ENCODE peak calls at places on chromosomes 7 and 10, in five cellular contexts. U is GM06990; S is Peyer's patch; G is heart right ventricle; B is Jurkat, Clone E6-1. T is an unnamed sample.

GRCh38 chr7:33550363-33550762 is 355.0 kb upstream of the BMPER start:
- DNase-seq in S (no peak), U (no peak), B (no peak), G (no peak), T (no peak)

GRCh38 chr7:100053201-100053600 is 3.6 kb downstream of the ZSCAN21 start:
- DNase-seq in U (peak), G (peak), B (peak), S (no peak), T (no peak)

GRCh38 chr10:102796407-102797176 is 40.6 kb downstream of the CYP17A1 start:
- DNase-seq in U (peak), S (peak), G (peak), B (no peak), T (peak)

GRCh38 chr7:150307129-150307528 is 16.0 kb upstream of the LRRC61 start:
- DNase-seq in S (no peak), U (no peak), B (no peak), G (no peak), T (no peak)

GRCh38 chr7:108000875-108001758 is 1.8 kb downstream of the LAMB1 start:
- DNase-seq in G (peak), U (no peak), S (no peak), B (no peak), T (no peak)

GRCh38 chr7:73717025-73717807 is 2.3 kb downstream of the STX1A start:
- DNase-seq in G (no peak), B (no peak), S (no peak), U (no peak), T (no peak)

GRCh38 chr7:81267508-81267907 is 348.7 kb upstream of the SEMA3C start:
- DNase-seq in G (no peak), B (no peak), S (no peak), U (no peak), T (no peak)

GRCh38 chr7:3605222-3605621 is 304.2 kb downstream of the SDK1 start:
- DNase-seq in G (no peak), U (no peak), S (no peak), B (no peak), T (no peak)

GRCh38 chr10:77037735-77038411 is 599.7 kb downstream of the KCNMA1 start:
- DNase-seq in S (no peak), U (no peak), B (no peak), G (no peak), T (no peak)

GRCh38 chr7:45391618-45392451 is 182.3 kb upstream of the ADCY1 start:
- DNase-seq in U (no peak), S (no peak), B (no peak), G (no peak), T (no peak)

GRCh38 chr10:89414879-89415821 is 782 bp downstream of the IFIT5 start:
- DNase-seq in G (peak), S (peak), U (peak), B (no peak), T (no peak)

GRCh38 chr7:130420943-130421578 is 19.8 kb downstream of the CEP41 start:
- DNase-seq in B (no peak), U (no peak), G (no peak), S (no peak), T (no peak)

GRCh38 chr7:31204066-31204465 is 136.5 kb downstream of the NEUROD6 start:
- DNase-seq in S (no peak), G (no peak), U (no peak), B (no peak), T (no peak)

GRCh38 chr10:123149568-123150228 is 1.8 kb downstream of the HMX2 start:
- DNase-seq in B (no peak), S (no peak), G (no peak), U (peak), T (no peak)

GRCh38 chr10:73857446-73857845 is 16.9 kb downstream of the CAMK2G start:
- DNase-seq in G (no peak), B (no peak), U (no peak), S (no peak), T (no peak)

GRCh38 chr10:482848-483247 is 206.6 kb downstream of the DIP2C start:
- DNase-seq in G (no peak), U (no peak), B (no peak), S (no peak), T (peak)

GRCh38 chr10:24223341-24223740 is 14.4 kb downstream of the KIAA1217 start:
- DNase-seq in U (no peak), G (no peak), S (no peak), B (no peak), T (no peak)

GRCh38 chr7:99504281-99504602 is 220 bp upstream of the ZKSCAN5 start:
- DNase-seq in S (no peak), U (no peak), G (no peak), B (no peak), T (no peak)

GRCh38 chr10:75350791-75351190 is 50.8 kb downstream of the ZNF503 start:
- DNase-seq in U (no peak), B (no peak), S (no peak), G (no peak), T (no peak)

GRCh38 chr7:20301311-20301939 is 29.3 kb upstream of the ITGB8 start:
- DNase-seq in G (no peak), B (no peak), S (no peak), U (no peak), T (no peak)

GRCh38 chr7:140698477-140698876 is 2.0 kb downstream of the NDUFB2 start:
- DNase-seq in B (no peak), G (no peak), U (no peak), S (no peak), T (no peak)
- H3K4me3 ChIP-seq in B (no peak), G (no peak), U (no peak), S (no peak), T (no peak)

GRCh38 chr10:21514808-21515580 is 10.5 kb downstream of the SKIDA1 start:
- DNase-seq in B (no peak), S (no peak), G (no peak), U (no peak), T (no peak)
- H3K4me3 ChIP-seq in B (no peak), S (no peak), G (no peak), U (no peak), T (no peak)

DNA sequence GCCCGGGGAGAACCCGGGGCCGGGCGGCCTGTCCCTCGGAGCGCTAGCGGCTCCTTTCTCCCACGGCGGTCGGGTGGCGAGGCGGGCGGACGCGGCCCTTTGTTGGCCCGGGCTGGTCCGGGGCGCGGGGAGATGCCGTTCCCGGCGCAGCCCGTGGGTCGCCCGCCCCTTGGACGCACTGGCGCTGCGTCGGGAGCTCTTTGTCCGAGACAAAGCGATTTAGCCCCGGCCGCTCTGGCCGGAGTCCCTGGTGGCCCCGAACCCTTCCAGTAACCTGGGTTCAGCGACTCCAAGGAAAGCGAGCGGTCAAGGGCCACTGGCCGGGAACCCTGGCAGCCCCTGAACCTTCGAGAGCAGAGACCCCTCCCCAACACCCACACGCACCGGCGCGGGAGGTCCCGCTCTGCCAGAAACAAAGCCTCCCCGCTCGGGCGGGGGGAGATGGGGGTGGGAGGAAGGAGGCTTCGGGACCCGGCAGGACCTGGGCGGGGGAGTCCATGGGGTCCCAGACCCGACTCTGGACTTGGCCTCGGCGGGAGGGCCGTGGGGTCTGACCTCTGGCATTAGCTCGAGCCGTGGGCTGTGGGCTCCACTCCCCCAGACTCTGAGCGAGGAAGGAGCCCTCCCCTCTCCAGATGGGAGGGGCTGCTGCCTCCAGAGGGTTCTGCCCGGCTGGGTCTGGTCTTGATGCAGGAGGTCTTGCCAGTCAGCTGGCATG is 832 bp downstream of the DPYSL4 start:
- DNase-seq in U (no peak), G (no peak), S (no peak), B (no peak), T (no peak)
- H3K4me3 ChIP-seq in U (no peak), G (peak), S (no peak), B (no peak), T (peak)

GRCh38 chr10:6165221-6165725 is 37.5 kb upstream of the PFKFB3 start:
- DNase-seq in B (no peak), S (no peak), G (no peak), U (no peak), T (no peak)
- H3K4me3 ChIP-seq in B (peak), S (no peak), G (no peak), U (no peak), T (no peak)

GRCh38 chr7:260441-261281 is 29.3 kb upstream of the FOXL3 start:
- DNase-seq in B (no peak), S (no peak), G (no peak), U (no peak), T (no peak)

GRCh38 chr7:261341-262250 is 28.4 kb upstream of the FOXL3 start:
- DNase-seq in B (no peak), S (no peak), U (no peak), G (no peak), T (no peak)

GRCh38 chr7:264541-265191 is 25.3 kb upstream of the FOXL3 start:
- DNase-seq in U (no peak), S (no peak), G (no peak), B (no peak), T (no peak)

GRCh38 chr7:259751-260405 is 30.1 kb upstream of the FOXL3 start:
- DNase-seq in U (no peak), G (no peak), S (no peak), B (no peak), T (no peak)

GRCh38 chr7:262251-262572 is 27.8 kb upstream of the FOXL3 start:
- DNase-seq in U (no peak), S (no peak), B (no peak), G (no peak), T (no peak)
- H3K4me3 ChIP-seq in U (no peak), S (no peak), B (no peak), G (no peak), T (no peak)

DNA sequence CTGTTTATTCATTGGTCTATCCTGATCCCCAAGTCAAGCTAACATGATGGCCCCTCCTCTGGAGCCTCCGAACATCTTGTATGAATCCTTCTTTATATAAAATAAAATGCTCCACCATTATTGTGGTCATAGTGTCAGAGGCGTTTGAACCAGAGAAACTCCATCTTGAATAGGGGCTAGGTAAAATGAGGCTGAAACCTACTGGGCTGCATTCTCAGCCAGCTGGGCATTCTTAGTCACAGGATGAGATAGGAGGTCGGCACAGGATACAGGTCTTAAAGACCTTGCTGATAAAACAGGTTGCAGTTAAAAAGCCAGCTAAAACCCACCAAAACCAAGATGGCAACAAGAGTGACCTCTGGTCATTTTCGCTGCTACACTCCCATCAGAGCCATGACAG is 905.8 kb upstream of the AUTS2 start:
- DNase-seq in U (no peak), S (no peak), B (no peak), G (no peak), T (no peak)
- H3K4me3 ChIP-seq in U (no peak), S (no peak), B (no peak), G (no peak), T (no peak)

GRCh38 chr7:68321076-68321639 is 1277.1 kb upstream of the AUTS2 start:
- DNase-seq in S (no peak), U (no peak), B (no peak), G (peak), T (no peak)
- H3K4me3 ChIP-seq in S (no peak), U (no peak), B (no peak), G (no peak), T (no peak)

DNA sequence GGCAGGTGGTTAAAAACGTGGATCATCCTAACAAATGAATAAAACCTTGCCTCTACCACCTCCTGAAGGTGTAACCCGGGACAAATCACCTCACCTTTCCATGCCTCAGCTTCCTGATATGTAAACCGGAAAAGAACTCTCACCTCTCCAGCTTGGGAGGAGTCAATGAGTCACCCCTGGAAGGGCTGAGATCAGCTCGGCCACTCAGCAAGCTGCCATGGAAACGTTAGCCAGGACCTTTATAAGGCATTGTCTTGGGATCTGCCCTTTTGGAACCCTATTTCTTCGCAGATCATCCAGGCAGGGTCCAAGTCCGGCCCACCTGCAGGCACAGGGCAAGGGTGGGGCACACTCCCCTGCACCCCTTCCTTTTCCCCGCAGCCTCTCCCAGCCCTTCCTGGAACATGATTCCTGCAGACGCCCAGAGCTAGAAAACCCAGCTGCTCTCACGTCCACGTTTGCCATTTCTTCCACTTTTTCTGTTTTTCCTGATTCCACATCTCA is 81.6 kb upstream of the PFKP start:
- DNase-seq in U (no peak), B (no peak), S (no peak), G (no peak), T (no peak)
- H3K4me3 ChIP-seq in U (no peak), B (no peak), S (no peak), G (no peak), T (no peak)

GRCh38 chr7:4882169-4882741 is 1.3 kb downstream of the RADIL start:
- DNase-seq in U (no peak), S (no peak), G (peak), B (no peak), T (peak)
- H3K4me3 ChIP-seq in U (no peak), S (peak), G (peak), B (peak), T (peak)

DNA sequence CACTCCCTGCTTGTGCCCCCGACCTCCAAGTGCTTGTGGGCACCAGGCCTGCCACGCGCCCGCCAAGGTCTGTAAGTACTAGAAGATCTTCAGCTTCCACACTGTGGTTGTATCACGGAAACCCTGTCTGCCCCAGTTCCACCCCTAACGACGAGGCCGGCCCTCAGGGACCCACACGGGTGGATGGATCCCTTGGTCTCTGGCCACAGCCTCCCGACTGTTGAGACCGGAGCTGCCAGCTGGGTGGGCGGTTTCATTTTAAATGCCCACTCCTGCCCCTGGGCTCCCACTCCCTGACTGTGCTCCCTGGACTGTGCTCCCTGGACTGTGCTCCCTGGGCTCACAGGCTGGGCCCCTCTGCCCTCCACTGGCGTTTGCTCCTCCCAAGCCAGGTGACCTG is 50.1 kb downstream of the DPYSL4 start:
- DNase-seq in S (no peak), U (no peak), B (no peak), G (no peak), T (no peak)
- H3K4me3 ChIP-seq in S (no peak), U (no peak), B (no peak), G (no peak), T (no peak)

T was measured in ascending aorta.